ENCODE peak calls at places on chromosome 10, in seven cellular contexts. X is GM23338, W is psoas muscle, D is HepG2, H is GM12878, L is left ventricle myocardium inferior, C is testis. Z is an unnamed sample.

GRCh38 chr10:49001402-49001801 is 61.8 kb upstream of the LRRC18 start:
- DNase-seq in X (peak; percentile 76), W (no peak), D (peak; percentile 6), H (no peak), L (no peak), C (peak; percentile 74), Z (no peak)

GRCh38 chr10:127293640-127294039 is 97.2 kb upstream of the INSYN2A start:
- DNase-seq in X (no peak), W (no peak), D (no peak), H (no peak), L (no peak), C (no peak), Z (no peak)

GRCh38 chr10:6269953-6270867 is 67.5 kb downstream of the PFKFB3 start:
- DNase-seq in X (no peak), W (no peak), D (no peak), H (peak; percentile 55), L (no peak), C (no peak), Z (peak; percentile 30)

GRCh38 chr10:131002031-131002861 is 309.3 kb downstream of the TCERG1L start:
- DNase-seq in X (peak; percentile 39), W (no peak), D (no peak), H (no peak), L (no peak), C (peak; percentile 6), Z (no peak)

GRCh38 chr10:43229208-43230061 is 37.4 kb downstream of the RASGEF1A start:
- DNase-seq in X (peak; percentile 78), W (peak; percentile 22), D (no peak), H (no peak), L (peak; percentile 13), C (no peak), Z (no peak)

GRCh38 chr10:31975157-31975765 is 46.6 kb upstream of the ARHGAP12 start:
- DNase-seq in X (peak; percentile 19), W (no peak), D (no peak), H (no peak), L (no peak), C (no peak), Z (no peak)

GRCh38 chr10:78981257-78981969 is 87.4 kb upstream of the ZMIZ1 start:
- DNase-seq in X (no peak), W (no peak), D (no peak), H (no peak), L (no peak), C (no peak), Z (no peak)

GRCh38 chr10:119396008-119396708 is 146.4 kb downstream of the RGS10 start:
- DNase-seq in X (no peak), W (no peak), D (no peak), H (no peak), L (no peak), C (no peak), Z (no peak)

GRCh38 chr10:86376403-86376802 is 9.8 kb upstream of the GRID1 start:
- DNase-seq in X (no peak), W (no peak), D (no peak), H (no peak), L (no peak), C (peak; percentile 12), Z (no peak)

GRCh38 chr10:33460461-33461294 is 126.2 kb upstream of the NRP1 start:
- DNase-seq in X (no peak), W (peak; percentile 27), D (no peak), H (no peak), L (peak; percentile 67), C (peak; percentile 75), Z (peak; percentile 6)

GRCh38 chr10:35937538-35937937 is 295.4 kb upstream of the FZD8 start:
- DNase-seq in X (no peak), W (no peak), D (no peak), H (no peak), L (no peak), C (no peak), Z (no peak)

GRCh38 chr10:35438718-35439117 is 102.4 kb downstream of the CCNY start:
- DNase-seq in X (no peak), W (no peak), D (no peak), H (no peak), L (no peak), C (no peak), Z (no peak)

GRCh38 chr10:112791447-112791846 is 158.6 kb upstream of the TCF7L2 start:
- DNase-seq in X (no peak), W (no peak), D (no peak), H (no peak), L (no peak), C (no peak), Z (no peak)

GRCh38 chr10:114372179-114372578 is 32.1 kb downstream of the AFAP1L2 start:
- DNase-seq in X (no peak), W (no peak), D (no peak), H (no peak), L (no peak), C (no peak), Z (no peak)

GRCh38 chr10:1358147-1358546 is 302.0 kb downstream of the WDR37 start:
- DNase-seq in X (no peak), W (no peak), D (no peak), H (no peak), L (no peak), C (no peak), Z (no peak)

GRCh38 chr10:110661292-110661691 is 17.2 kb downstream of the RBM20 start:
- DNase-seq in X (no peak), W (no peak), D (no peak), H (no peak), L (no peak), C (no peak), Z (no peak)

GRCh38 chr10:71255817-71256660 is 43.7 kb downstream of the UNC5B start:
- DNase-seq in X (no peak), W (peak; percentile 63), D (no peak), H (no peak), L (peak; percentile 70), C (no peak), Z (no peak)

GRCh38 chr10:124007102-124007772 is 86.2 kb downstream of the CHST15 start:
- DNase-seq in X (no peak), W (no peak), D (no peak), H (no peak), L (no peak), C (no peak), Z (no peak)

GRCh38 chr10:28975891-28976471 is 298.7 kb downstream of the BAMBI start:
- DNase-seq in X (no peak), W (no peak), D (peak; percentile 10), H (no peak), L (no peak), C (no peak), Z (no peak)

GRCh38 chr10:25363638-25364037 is 188.8 kb downstream of the GPR158 start:
- DNase-seq in X (no peak), W (no peak), D (no peak), H (no peak), L (no peak), C (no peak), Z (no peak)

GRCh38 chr10:14349081-14349480 is 18.4 kb upstream of the FRMD4A start:
- DNase-seq in X (no peak), W (no peak), D (no peak), H (no peak), L (no peak), C (no peak), Z (no peak)

GRCh38 chr10:101357958-101358357 is 4.0 kb downstream of the BTRC start:
- DNase-seq in X (no peak), W (no peak), D (no peak), H (no peak), L (no peak), C (no peak), Z (no peak)

GRCh38 chr10:62233494-62234283 is 35.0 kb downstream of the RTKN2 start:
- DNase-seq in X (no peak), W (no peak), D (no peak), H (no peak), L (no peak), C (no peak), Z (no peak)

GRCh38 chr10:72170263-72170662 is 45.5 kb upstream of the ANAPC16 start:
- DNase-seq in X (no peak), W (no peak), D (peak; percentile 13), H (no peak), L (no peak), C (no peak), Z (peak; percentile 11)

GRCh38 chr10:82321734-82322133 is 446.7 kb downstream of the NRG3 start:
- DNase-seq in X (no peak), W (no peak), D (no peak), H (no peak), L (no peak), C (no peak), Z (no peak)

GRCh38 chr10:99784731-99785441 is 2.4 kb downstream of the ABCC2 start:
- DNase-seq in X (peak; percentile 49), W (no peak), D (peak; percentile 59), H (no peak), L (no peak), C (no peak), Z (no peak)
- H3K4me1 ChIP-seq in X (peaks cover 8% of the 10 kb centered on the region), W (peaks cover 9% of the 10 kb centered on the region), D (peaks cover 77% of the 10 kb centered on the region), H (no peaks in the 10 kb centered on the region), L (no peaks in the 10 kb centered on the region), C (no peaks in the 10 kb centered on the region), Z (peaks cover 41% of the 10 kb centered on the region)

GRCh38 chr10:12063483-12063818 is 5.3 kb upstream of the DHTKD1 start:
- DNase-seq in X (no peak), W (no peak), D (no peak), H (no peak), L (no peak), C (no peak), Z (no peak)
- H3K27ac ChIP-seq in X (no peak overlapping the region), W (no peak overlapping the region), D (no peak overlapping the region), H (no peak overlapping the region), L (no peak overlapping the region), C (no peak overlapping the region), Z (no peak overlapping the region)

DNA sequence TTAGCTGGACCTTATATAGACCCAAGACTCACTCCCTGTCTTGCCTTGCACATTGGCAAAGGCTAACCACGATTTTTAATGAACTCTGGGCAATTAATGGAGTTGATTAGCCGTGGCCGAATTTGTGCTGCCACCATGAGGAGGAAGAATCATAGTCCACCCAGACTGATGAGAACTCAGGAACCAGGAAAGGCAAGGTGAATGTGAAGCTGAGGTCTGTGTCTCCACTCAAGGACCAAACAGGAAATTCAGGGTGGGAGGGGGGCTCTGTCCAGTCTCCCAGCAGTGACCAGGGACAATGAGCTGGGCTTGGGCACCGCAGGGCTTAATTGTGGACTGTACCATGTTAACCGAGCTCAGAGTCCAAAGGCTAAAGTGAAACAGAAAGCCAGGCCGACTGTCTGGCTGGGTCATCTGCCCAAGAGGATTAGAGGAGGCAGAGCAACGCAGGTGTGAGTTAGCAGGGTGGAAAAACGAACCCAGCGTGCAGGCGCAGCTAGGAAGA is 127.0 kb upstream of the JCAD start:
- DNase-seq in X (peak; percentile 11), W (no peak), D (peak; percentile 64), H (no peak), L (no peak), C (peak; percentile 49), Z (no peak)
- TF ChIP-seq CTCF in X (no peak), W (no peak), D (peak; percentile 36), H (no peak), L (peak; percentile 43), C (no peak), Z (peak; percentile 4)

DNA sequence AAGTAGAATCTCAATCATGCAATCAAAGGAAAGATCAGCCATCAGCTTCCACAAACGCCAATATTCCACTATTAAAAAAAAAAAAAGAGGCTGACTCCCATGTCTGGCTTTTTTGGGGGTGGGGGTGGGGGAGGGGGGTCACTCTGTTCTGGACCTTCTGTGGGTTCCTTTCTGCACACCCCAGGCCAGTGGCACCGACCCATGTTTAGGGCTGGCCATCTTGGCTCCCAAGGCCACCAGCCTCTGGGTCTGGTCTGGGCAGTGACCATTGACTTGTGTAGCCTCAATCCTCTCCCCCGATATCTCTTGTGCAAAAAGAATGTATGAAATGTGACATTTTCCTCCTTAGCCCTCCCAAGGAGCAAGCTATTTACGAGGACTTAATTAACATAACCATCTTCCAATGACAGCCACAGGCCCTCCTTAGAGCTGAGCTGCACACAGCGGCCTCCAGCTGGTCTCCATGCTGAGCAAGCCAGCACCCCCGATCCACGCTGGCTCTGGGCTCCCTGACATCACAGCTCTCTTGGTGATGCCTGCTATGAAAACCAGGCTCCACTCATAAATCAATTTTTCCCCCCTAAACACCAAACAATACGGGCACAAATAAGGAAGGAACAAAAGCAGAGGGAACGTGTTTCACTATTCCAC is 100.1 kb downstream of the ZRANB1 start:
- DNase-seq in X (peak; percentile 43), W (no peak), D (no peak), H (no peak), L (no peak), C (no peak), Z (no peak)
- H3K4me1 ChIP-seq in X (peaks cover 95% of the 10 kb centered on the region), W (peaks cover 58% of the 10 kb centered on the region), D (no peaks in the 10 kb centered on the region), H (no peaks in the 10 kb centered on the region), L (peaks cover 78% of the 10 kb centered on the region), C (peaks cover 81% of the 10 kb centered on the region), Z (peaks cover 26% of the 10 kb centered on the region)